ENCODE peak calls at places on chromosomes 11 and 22, in nine cellular contexts. G is stimulated activated CD4-positive, alpha-beta T cell treated with anti-CD3 and anti-CD28 coated beads, Interleukin-12 subunit alpha, Interleukin-12 subunit beta, amount 100 ng/mL, for 4 hours; Y is SW 1271; A is CD4-positive, alpha-beta T cell; O is stimulated activated effector memory CD8-positive, alpha-beta T cell treated with anti-CD3 and anti-CD28 coated beads, Interleukin-12 subunit alpha, Interleukin-12 subunit beta, amount 100 ng/mL, for 72 hours; M is AG08396; I is hepatocyte; B is fibroblast of the conjunctiva; K is CD8-positive, alpha-beta T cell. P is an unnamed sample.

GRCh38 chr11:124656759-124657627 is 16.5 kb downstream of the SIAE start:
- DNase-seq in G (no peak), I (no peak), M (no peak), O (no peak), K (no peak), Y (no peak), B (no peak), A (no peak), P (no peak)

GRCh38 chr22:50436134-50436830 is 38.6 kb downstream of the SBF1 start:
- DNase-seq in M (no peak), A (no peak), B (no peak), G (no peak), Y (no peak), K (no peak), O (no peak), I (no peak), P (no peak)

GRCh38 chr11:66970808-66971442 is 4.2 kb upstream of the C11orf86 start:
- DNase-seq in I (peak; percentile 85), G (no peak), Y (peak; percentile 97), A (no peak), O (peak; percentile 63), K (no peak), M (peak; percentile 88), B (peak; percentile 99), P (no peak)

GRCh38 chr11:109338131-109338530 is 83.9 kb upstream of the C11orf87 start:
- DNase-seq in Y (no peak), O (no peak), A (no peak), B (no peak), G (no peak), K (no peak), I (no peak), M (no peak), P (no peak)

GRCh38 chr11:93517611-93518010 is 25.6 kb downstream of the SMCO4 start:
- DNase-seq in O (no peak), A (no peak), B (no peak), G (no peak), Y (no peak), I (no peak), K (no peak), M (no peak), P (no peak)

GRCh38 chr11:65573391-65574146 is 1.2 kb downstream of the FAM89B start:
- DNase-seq in A (no peak), K (peak; percentile 27), I (no peak), G (no peak), B (no peak), Y (no peak), M (no peak), O (peak; percentile 72), P (no peak)

GRCh38 chr22:35552186-35552842 is 11.7 kb downstream of the RASD2 start:
- DNase-seq in O (peak; percentile 80), K (peak; percentile 82), Y (peak; percentile 20), G (peak; percentile 75), A (peak; percentile 88), M (peak; percentile 66), B (peak; percentile 16), I (peak; percentile 48), P (peak; percentile 81)

GRCh38 chr22:19817561-19818263 is 37.0 kb downstream of the GNB1L start:
- DNase-seq in G (no peak), A (no peak), O (no peak), M (no peak), I (no peak), Y (no peak), K (no peak), B (no peak), P (no peak)

GRCh38 chr11:96426356-96427103 is 36.7 kb downstream of the JRKL start:
- DNase-seq in O (no peak), G (no peak), M (peak; percentile 24), A (no peak), I (peak; percentile 47), K (no peak), Y (peak; percentile 74), B (peak; percentile 49), P (no peak)

GRCh38 chr11:22991196-22991595 is 130.9 kb upstream of the CCDC179 start:
- DNase-seq in M (no peak), K (no peak), A (no peak), I (no peak), B (no peak), O (no peak), G (no peak), Y (no peak), P (no peak)

GRCh38 chr22:36237462-36238347 is 1.6 kb downstream of the APOL2 start:
- DNase-seq in B (no peak), A (no peak), G (no peak), M (no peak), K (no peak), I (no peak), Y (no peak), O (no peak), P (no peak)

GRCh38 chr11:119415966-119416365 is 7.0 kb downstream of the THY1 start:
- DNase-seq in O (no peak), M (no peak), A (no peak), K (no peak), G (no peak), Y (no peak), B (no peak), I (no peak), P (no peak)

GRCh38 chr11:34149786-34150185 is 44.4 kb downstream of the NAT10 start:
- DNase-seq in B (no peak), G (no peak), O (no peak), M (peak; percentile 53), A (no peak), K (no peak), I (no peak), Y (no peak), P (no peak)

GRCh38 chr11:132242662-132243061 is 872.2 kb downstream of the NTM start:
- DNase-seq in I (no peak), O (no peak), Y (no peak), M (no peak), K (no peak), G (no peak), B (no peak), A (no peak), P (no peak)

GRCh38 chr11:15655552-15655951 is 540.8 kb downstream of the INSC start:
- DNase-seq in A (no peak), K (no peak), O (no peak), Y (no peak), I (peak; percentile 26), M (no peak), G (no peak), B (no peak), P (no peak)

GRCh38 chr11:75077316-75077715 is 19.4 kb downstream of the OR2AT4 start:
- DNase-seq in B (no peak), Y (no peak), I (no peak), O (no peak), G (no peak), A (no peak), M (no peak), K (no peak), P (no peak)

GRCh38 chr22:19766235-19766505 is 5.6 kb downstream of the TBX1 start:
- DNase-seq in O (no peak), M (no peak), I (no peak), G (no peak), A (no peak), K (no peak), Y (no peak), B (no peak), P (no peak)

GRCh38 chr11:97965849-97966646 is 1054.7 kb upstream of the CNTN5 start:
- DNase-seq in A (no peak), B (peak; percentile 3), Y (peak; percentile 93), K (no peak), M (peak; percentile 75), O (no peak), G (no peak), I (no peak), P (no peak)

GRCh38 chr22:49408102-49408836 is 419.4 kb downstream of the BRD1 start:
- DNase-seq in M (no peak), A (no peak), B (no peak), Y (no peak), G (no peak), O (no peak), K (no peak), I (no peak), P (no peak)

GRCh38 chr11:1178906-1179305 is 21.2 kb downstream of the MUC5AC start:
- DNase-seq in A (no peak), Y (no peak), O (no peak), B (no peak), G (no peak), M (no peak), K (no peak), I (no peak), P (no peak)

GRCh38 chr11:28939381-28939780 is 831.2 kb downstream of the METTL15 start:
- DNase-seq in B (no peak), I (no peak), Y (no peak), M (no peak), K (no peak), O (no peak), A (no peak), G (no peak), P (no peak)

GRCh38 chr11:78768947-78769346 is 194.3 kb upstream of the NARS2 start:
- DNase-seq in O (no peak), G (no peak), A (no peak), K (no peak), Y (no peak), M (no peak), I (no peak), B (no peak), P (no peak)

GRCh38 chr11:104765401-104765800 is 132.9 kb downstream of the CASP12 start:
- DNase-seq in O (no peak), G (no peak), I (no peak), B (no peak), Y (no peak), M (no peak), A (no peak), K (no peak), P (no peak)

GRCh38 chr11:3224730-3225098 is 6.1 kb upstream of the MRGPRG start:
- DNase-seq in A (no peak), Y (no peak), K (no peak), M (peak; percentile 12), I (no peak), B (no peak), O (no peak), G (no peak), P (no peak)

GRCh38 chr11:115787302-115787701 is 283.1 kb upstream of the CADM1 start:
- DNase-seq in Y (no peak), A (no peak), M (no peak), B (no peak), I (no peak), K (no peak), G (no peak), O (no peak), P (no peak)

GRCh38 chr11:107565219-107565937 is at the start of gene ALKBH8:
- DNase-seq in M (peak; percentile 81), A (peak; percentile 77), Y (peak; percentile 93), O (peak; percentile 86), I (peak; percentile 83), B (peak; percentile 36), K (peak; percentile 80), G (peak; percentile 70), P (peak; percentile 76)

GRCh38 chr11:114125531-114125930 is 66.0 kb downstream of the ZBTB16 start:
- DNase-seq in M (no peak), I (no peak), G (no peak), K (no peak), A (no peak), O (no peak), Y (no peak), B (no peak), P (no peak)

GRCh38 chr11:126039485-126040271 is 23.0 kb downstream of the CDON start:
- DNase-seq in I (no peak), M (no peak), O (no peak), Y (no peak), B (no peak), G (no peak), K (no peak), A (no peak), P (no peak)

GRCh38 chr22:46587492-46588278 is 32.5 kb upstream of the GRAMD4 start:
- DNase-seq in O (no peak), A (no peak), M (no peak), Y (no peak), I (peak; percentile 5), B (no peak), K (no peak), G (no peak), P (peak; percentile 25)

GRCh38 chr11:70763606-70764005 is 365.3 kb downstream of the CTTN start:
- DNase-seq in B (no peak), G (no peak), I (no peak), K (no peak), Y (no peak), A (no peak), M (peak; percentile 77), O (no peak), P (no peak)

GRCh38 chr22:17980638-17981051 is 43.7 kb downstream of the MICAL3 start:
- DNase-seq in B (no peak), K (peak; percentile 56), I (peak; percentile 73), G (peak; percentile 18), O (peak; percentile 54), Y (no peak), M (peak; percentile 39), A (peak; percentile 48), P (peak; percentile 35)